ENCODE peak calls at places on chromosomes 6 and 20, in seven cellular contexts. One of them, this sample, is unnamed.

GRCh38 chr6:167706313-167707109 is 120.2 kb upstream of the AFDN start:
- DNase-seq in HFFc6: no peak
- DNase-seq in lung: no peak
- DNase-seq in H54: no peak
- DNase-seq in dorsolateral prefrontal cortex: no peak
- DNase-seq in dermis microvascular lymphatic vessel endothelial cell: no peak
- DNase-seq in CD4-positive, alpha-beta memory T cell: peak
- DNase-seq in this sample: peak

GRCh38 chr6:126307859-126308258 is 32.1 kb upstream of the CENPW start:
- DNase-seq in dorsolateral prefrontal cortex: no peak
- DNase-seq in dermis microvascular lymphatic vessel endothelial cell: peak
- DNase-seq in HFFc6: peak
- DNase-seq in H54: no peak
- DNase-seq in lung: no peak
- DNase-seq in CD4-positive, alpha-beta memory T cell: no peak
- DNase-seq in this sample: no peak

GRCh38 chr6:169853196-169854082 is 102.0 kb downstream of the ERMARD start:
- DNase-seq in dermis microvascular lymphatic vessel endothelial cell: no peak
- DNase-seq in CD4-positive, alpha-beta memory T cell: no peak
- DNase-seq in HFFc6: no peak
- DNase-seq in H54: no peak
- DNase-seq in lung: peak
- DNase-seq in dorsolateral prefrontal cortex: no peak
- DNase-seq in this sample: no peak

GRCh38 chr6:25054469-25054868 is 118.7 kb upstream of the RIPOR2 start:
- DNase-seq in CD4-positive, alpha-beta memory T cell: no peak
- DNase-seq in dorsolateral prefrontal cortex: no peak
- DNase-seq in HFFc6: peak
- DNase-seq in dermis microvascular lymphatic vessel endothelial cell: no peak
- DNase-seq in H54: peak
- DNase-seq in lung: no peak
- DNase-seq in this sample: no peak

GRCh38 chr6:36862164-36862847 is 12.3 kb downstream of the PPIL1 start:
- DNase-seq in dorsolateral prefrontal cortex: no peak
- DNase-seq in H54: no peak
- DNase-seq in CD4-positive, alpha-beta memory T cell: no peak
- DNase-seq in dermis microvascular lymphatic vessel endothelial cell: no peak
- DNase-seq in HFFc6: no peak
- DNase-seq in lung: no peak
- DNase-seq in this sample: no peak

GRCh38 chr6:18444176-18444575 is 57.0 kb downstream of the RNF144B start:
- DNase-seq in HFFc6: no peak
- DNase-seq in lung: no peak
- DNase-seq in dermis microvascular lymphatic vessel endothelial cell: no peak
- DNase-seq in CD4-positive, alpha-beta memory T cell: no peak
- DNase-seq in dorsolateral prefrontal cortex: no peak
- DNase-seq in H54: no peak
- DNase-seq in this sample: no peak

GRCh38 chr6:139765825-139766285 is 391.4 kb upstream of the CITED2 start:
- DNase-seq in HFFc6: peak
- DNase-seq in H54: no peak
- DNase-seq in CD4-positive, alpha-beta memory T cell: no peak
- DNase-seq in lung: no peak
- DNase-seq in dermis microvascular lymphatic vessel endothelial cell: no peak
- DNase-seq in dorsolateral prefrontal cortex: no peak
- DNase-seq in this sample: no peak

GRCh38 chr6:68958327-68958726 is 323.2 kb downstream of the ADGRB3 start:
- DNase-seq in dermis microvascular lymphatic vessel endothelial cell: no peak
- DNase-seq in HFFc6: no peak
- DNase-seq in lung: no peak
- DNase-seq in H54: no peak
- DNase-seq in dorsolateral prefrontal cortex: no peak
- DNase-seq in CD4-positive, alpha-beta memory T cell: no peak
- DNase-seq in this sample: peak

GRCh38 chr6:11770546-11771466 is 7.8 kb downstream of the ADTRP start:
- DNase-seq in lung: peak
- DNase-seq in H54: peak
- DNase-seq in dorsolateral prefrontal cortex: no peak
- DNase-seq in dermis microvascular lymphatic vessel endothelial cell: peak
- DNase-seq in CD4-positive, alpha-beta memory T cell: no peak
- DNase-seq in HFFc6: peak
- DNase-seq in this sample: no peak

GRCh38 chr6:46549155-46549554 is 57.9 kb upstream of the RCAN2 start:
- DNase-seq in HFFc6: no peak
- DNase-seq in H54: no peak
- DNase-seq in lung: no peak
- DNase-seq in dorsolateral prefrontal cortex: no peak
- DNase-seq in CD4-positive, alpha-beta memory T cell: no peak
- DNase-seq in dermis microvascular lymphatic vessel endothelial cell: no peak
- DNase-seq in this sample: no peak

GRCh38 chr6:114140416-114140815 is 169.5 kb upstream of the HDAC2 start:
- DNase-seq in HFFc6: no peak
- DNase-seq in CD4-positive, alpha-beta memory T cell: no peak
- DNase-seq in dermis microvascular lymphatic vessel endothelial cell: no peak
- DNase-seq in H54: no peak
- DNase-seq in dorsolateral prefrontal cortex: no peak
- DNase-seq in lung: no peak
- DNase-seq in this sample: no peak

GRCh38 chr20:8803065-8803464 is 265.8 kb upstream of the PLCB4 start:
- DNase-seq in lung: no peak
- DNase-seq in HFFc6: no peak
- DNase-seq in dorsolateral prefrontal cortex: no peak
- DNase-seq in CD4-positive, alpha-beta memory T cell: no peak
- DNase-seq in H54: no peak
- DNase-seq in dermis microvascular lymphatic vessel endothelial cell: no peak
- DNase-seq in this sample: no peak

GRCh38 chr20:22382742-22383141 is 201.6 kb downstream of the FOXA2 start:
- DNase-seq in dermis microvascular lymphatic vessel endothelial cell: no peak
- DNase-seq in CD4-positive, alpha-beta memory T cell: no peak
- DNase-seq in dorsolateral prefrontal cortex: no peak
- DNase-seq in HFFc6: no peak
- DNase-seq in H54: no peak
- DNase-seq in lung: no peak
- DNase-seq in this sample: no peak

GRCh38 chr6:168985705-168986104 is 267.9 kb downstream of the THBS2 start:
- DNase-seq in HFFc6: no peak
- DNase-seq in CD4-positive, alpha-beta memory T cell: no peak
- DNase-seq in H54: no peak
- DNase-seq in lung: no peak
- DNase-seq in dorsolateral prefrontal cortex: no peak
- DNase-seq in dermis microvascular lymphatic vessel endothelial cell: no peak
- DNase-seq in this sample: no peak

GRCh38 chr6:32982702-32983492 is 14.5 kb downstream of the BRD2 start:
- DNase-seq in dermis microvascular lymphatic vessel endothelial cell: no peak
- DNase-seq in H54: no peak
- DNase-seq in CD4-positive, alpha-beta memory T cell: no peak
- DNase-seq in HFFc6: no peak
- DNase-seq in lung: no peak
- DNase-seq in dorsolateral prefrontal cortex: no peak
- DNase-seq in this sample: peak

GRCh38 chr6:5155901-5156300 is 70.8 kb downstream of the PPP1R3G start:
- DNase-seq in HFFc6: no peak
- DNase-seq in dorsolateral prefrontal cortex: no peak
- DNase-seq in H54: no peak
- DNase-seq in lung: no peak
- DNase-seq in dermis microvascular lymphatic vessel endothelial cell: no peak
- DNase-seq in CD4-positive, alpha-beta memory T cell: no peak
- DNase-seq in this sample: no peak

GRCh38 chr20:18672826-18673225 is 85.0 kb downstream of the DTD1 start:
- DNase-seq in HFFc6: no peak
- DNase-seq in CD4-positive, alpha-beta memory T cell: no peak
- DNase-seq in H54: no peak
- DNase-seq in lung: no peak
- DNase-seq in dermis microvascular lymphatic vessel endothelial cell: no peak
- DNase-seq in dorsolateral prefrontal cortex: no peak
- DNase-seq in this sample: no peak

GRCh38 chr20:43331911-43332310 is 125.8 kb upstream of the SRSF6 start:
- DNase-seq in CD4-positive, alpha-beta memory T cell: no peak
- DNase-seq in HFFc6: no peak
- DNase-seq in dorsolateral prefrontal cortex: peak
- DNase-seq in H54: no peak
- DNase-seq in lung: no peak
- DNase-seq in dermis microvascular lymphatic vessel endothelial cell: no peak
- DNase-seq in this sample: no peak